ENCODE peak calls at places on chromosome 19, in eight cellular contexts. One of them, this sample, is unnamed.

GRCh38 chr19:2398735-2399305 is 28.6 kb downstream of the TIMM13 start:
- DNase-seq in heart right ventricle: no peak
- DNase-seq in upper lobe of right lung: no peak
- DNase-seq in uterus: no peak
- DNase-seq in AG04450: no peak
- DNase-seq in PC-3: no peak
- DNase-seq in hepatocyte: no peak
- DNase-seq in lower lobe of right lung: no peak
- DNase-seq in this sample: no peak

GRCh38 chr19:58577581-58578429 is 4.7 kb upstream of the MZF1 start:
- DNase-seq in heart right ventricle: no peak
- DNase-seq in upper lobe of right lung: peak; percentile 48
- DNase-seq in uterus: no peak
- DNase-seq in AG04450: no peak
- DNase-seq in PC-3: no peak
- DNase-seq in hepatocyte: no peak
- DNase-seq in lower lobe of right lung: no peak
- DNase-seq in this sample: no peak

GRCh38 chr19:33143897-33144405 is 12.0 kb downstream of the WDR88 start:
- DNase-seq in heart right ventricle: peak; percentile 53
- DNase-seq in upper lobe of right lung: peak; percentile 72
- DNase-seq in uterus: peak; percentile 50
- DNase-seq in AG04450: peak; percentile 6
- DNase-seq in PC-3: peak; percentile 62
- DNase-seq in hepatocyte: peak; percentile 77
- DNase-seq in lower lobe of right lung: peak; percentile 72
- DNase-seq in this sample: peak; percentile 61

GRCh38 chr19:33500586-33500985 is 21.0 kb downstream of the PEPD start:
- DNase-seq in heart right ventricle: no peak
- DNase-seq in upper lobe of right lung: no peak
- DNase-seq in uterus: no peak
- DNase-seq in AG04450: no peak
- DNase-seq in PC-3: no peak
- DNase-seq in hepatocyte: no peak
- DNase-seq in lower lobe of right lung: peak; percentile 27
- DNase-seq in this sample: no peak

GRCh38 chr19:45492627-45493470 is 4.0 kb downstream of the RTN2 start:
- DNase-seq in heart right ventricle: peak; percentile 65
- DNase-seq in upper lobe of right lung: peak; percentile 72
- DNase-seq in uterus: no peak
- DNase-seq in AG04450: no peak
- DNase-seq in PC-3: peak; percentile 65
- DNase-seq in hepatocyte: peak; percentile 58
- DNase-seq in lower lobe of right lung: no peak
- DNase-seq in this sample: peak; percentile 56

GRCh38 chr19:51751655-51752054 is at the start of gene FPR1:
- DNase-seq in heart right ventricle: no peak
- DNase-seq in upper lobe of right lung: no peak
- DNase-seq in uterus: no peak
- DNase-seq in AG04450: no peak
- DNase-seq in PC-3: peak; percentile 60
- DNase-seq in hepatocyte: no peak
- DNase-seq in lower lobe of right lung: no peak
- DNase-seq in this sample: no peak

GRCh38 chr19:1580382-1580781 is 12.3 kb upstream of the MEX3D start:
- DNase-seq in heart right ventricle: no peak
- DNase-seq in upper lobe of right lung: no peak
- DNase-seq in uterus: no peak
- DNase-seq in AG04450: no peak
- DNase-seq in PC-3: no peak
- DNase-seq in hepatocyte: no peak
- DNase-seq in lower lobe of right lung: no peak
- DNase-seq in this sample: no peak

GRCh38 chr19:5870986-5871394 is 650 bp upstream of the FUT5 start:
- DNase-seq in heart right ventricle: no peak
- DNase-seq in upper lobe of right lung: no peak
- DNase-seq in uterus: no peak
- DNase-seq in AG04450: no peak
- DNase-seq in PC-3: no peak
- DNase-seq in hepatocyte: no peak
- DNase-seq in lower lobe of right lung: no peak
- DNase-seq in this sample: no peak

GRCh38 chr19:29293736-29294342 is 80.9 kb upstream of the UQCRFS1 start:
- DNase-seq in heart right ventricle: no peak
- DNase-seq in upper lobe of right lung: peak; percentile 49
- DNase-seq in uterus: no peak
- DNase-seq in AG04450: no peak
- DNase-seq in PC-3: no peak
- DNase-seq in hepatocyte: no peak
- DNase-seq in lower lobe of right lung: no peak
- DNase-seq in this sample: no peak

GRCh38 chr19:32876919-32877285 is 7.3 kb upstream of the SLC7A9 start:
- DNase-seq in heart right ventricle: no peak
- DNase-seq in upper lobe of right lung: peak; percentile 19
- DNase-seq in uterus: no peak
- DNase-seq in AG04450: no peak
- DNase-seq in PC-3: peak; percentile 83
- DNase-seq in hepatocyte: peak; percentile 72
- DNase-seq in lower lobe of right lung: no peak
- DNase-seq in this sample: peak; percentile 42

GRCh38 chr19:1676351-1677266 is 24.2 kb upstream of the TCF3 start:
- DNase-seq in heart right ventricle: no peak
- DNase-seq in upper lobe of right lung: no peak
- DNase-seq in uterus: no peak
- DNase-seq in AG04450: no peak
- DNase-seq in PC-3: no peak
- DNase-seq in hepatocyte: no peak
- DNase-seq in lower lobe of right lung: no peak
- DNase-seq in this sample: no peak

GRCh38 chr19:43651758-43652545 is 12.3 kb upstream of the CADM4 start:
- DNase-seq in heart right ventricle: peak; percentile 35
- DNase-seq in upper lobe of right lung: no peak
- DNase-seq in uterus: peak; percentile 42
- DNase-seq in AG04450: peak; percentile 27
- DNase-seq in PC-3: peak; percentile 59
- DNase-seq in hepatocyte: peak; percentile 78
- DNase-seq in lower lobe of right lung: no peak
- DNase-seq in this sample: peak; percentile 76

GRCh38 chr19:18856385-18857126 is 24.8 kb downstream of the UPF1 start:
- DNase-seq in heart right ventricle: no peak
- DNase-seq in upper lobe of right lung: no peak
- DNase-seq in uterus: no peak
- DNase-seq in AG04450: no peak
- DNase-seq in PC-3: peak; percentile 30
- DNase-seq in hepatocyte: peak; percentile 55
- DNase-seq in lower lobe of right lung: no peak
- DNase-seq in this sample: no peak

GRCh38 chr19:16608290-16608704 is 19.7 kb downstream of the MED26 start:
- DNase-seq in heart right ventricle: no peak
- DNase-seq in upper lobe of right lung: no peak
- DNase-seq in uterus: peak; percentile 93
- DNase-seq in AG04450: peak; percentile 56
- DNase-seq in PC-3: peak; percentile 61
- DNase-seq in hepatocyte: peak; percentile 56
- DNase-seq in lower lobe of right lung: no peak
- DNase-seq in this sample: no peak

GRCh38 chr19:53595510-53595867 is 36.3 kb upstream of the DPRX start:
- DNase-seq in heart right ventricle: no peak
- DNase-seq in upper lobe of right lung: no peak
- DNase-seq in uterus: no peak
- DNase-seq in AG04450: no peak
- DNase-seq in PC-3: no peak
- DNase-seq in hepatocyte: no peak
- DNase-seq in lower lobe of right lung: no peak
- DNase-seq in this sample: no peak

GRCh38 chr19:306151-306900 is 15.1 kb upstream of the PLPP2 start:
- DNase-seq in heart right ventricle: no peak
- DNase-seq in upper lobe of right lung: peak; percentile 59
- DNase-seq in uterus: no peak
- DNase-seq in AG04450: no peak
- DNase-seq in PC-3: no peak
- DNase-seq in hepatocyte: no peak
- DNase-seq in lower lobe of right lung: no peak
- DNase-seq in this sample: peak; percentile 37

GRCh38 chr19:46924874-46925547 is 64.2 kb downstream of the ARHGAP35 start:
- DNase-seq in heart right ventricle: no peak
- DNase-seq in upper lobe of right lung: no peak
- DNase-seq in uterus: peak; percentile 43
- DNase-seq in AG04450: no peak
- DNase-seq in PC-3: peak; percentile 94
- DNase-seq in hepatocyte: peak; percentile 57
- DNase-seq in lower lobe of right lung: no peak
- DNase-seq in this sample: peak; percentile 49

GRCh38 chr19:29263305-29264080 is 50.5 kb upstream of the UQCRFS1 start:
- DNase-seq in heart right ventricle: no peak
- DNase-seq in upper lobe of right lung: no peak
- DNase-seq in uterus: no peak
- DNase-seq in AG04450: no peak
- DNase-seq in PC-3: peak; percentile 35
- DNase-seq in hepatocyte: peak; percentile 64
- DNase-seq in lower lobe of right lung: no peak
- DNase-seq in this sample: peak; percentile 53

GRCh38 chr19:412356-413355 is 3.7 kb upstream of the C2CD4C start:
- DNase-seq in heart right ventricle: no peak
- DNase-seq in upper lobe of right lung: peak; percentile 59
- DNase-seq in uterus: no peak
- DNase-seq in AG04450: no peak
- DNase-seq in PC-3: no peak
- DNase-seq in hepatocyte: peak; percentile 67
- DNase-seq in lower lobe of right lung: peak; percentile 36
- DNase-seq in this sample: no peak

GRCh38 chr19:35703343-35703742 is 1.0 kb upstream of the ZBTB32 start:
- DNase-seq in heart right ventricle: no peak
- DNase-seq in upper lobe of right lung: no peak
- DNase-seq in uterus: no peak
- DNase-seq in AG04450: no peak
- DNase-seq in PC-3: no peak
- DNase-seq in hepatocyte: no peak
- DNase-seq in lower lobe of right lung: no peak
- DNase-seq in this sample: no peak

GRCh38 chr19:12689012-12689411 is 1.2 kb downstream of the GNG14 start:
- DNase-seq in heart right ventricle: no peak
- DNase-seq in upper lobe of right lung: peak; percentile 52
- DNase-seq in uterus: no peak
- DNase-seq in AG04450: no peak
- DNase-seq in PC-3: no peak
- DNase-seq in hepatocyte: no peak
- DNase-seq in lower lobe of right lung: no peak
- DNase-seq in this sample: no peak

GRCh38 chr19:19602713-19603320 is 15.7 kb downstream of the PBX4 start:
- DNase-seq in heart right ventricle: no peak
- DNase-seq in upper lobe of right lung: no peak
- DNase-seq in uterus: no peak
- DNase-seq in AG04450: no peak
- DNase-seq in PC-3: no peak
- DNase-seq in hepatocyte: no peak
- DNase-seq in lower lobe of right lung: no peak
- DNase-seq in this sample: no peak

GRCh38 chr19:42325308-42325895 is at the start of gene MEGF8:
- DNase-seq in heart right ventricle: peak; percentile 98
- DNase-seq in upper lobe of right lung: peak; percentile 99
- DNase-seq in uterus: peak; percentile 98
- DNase-seq in AG04450: peak; percentile 98
- DNase-seq in PC-3: peak; percentile 98
- DNase-seq in hepatocyte: peak; percentile 99
- DNase-seq in lower lobe of right lung: peak; percentile 97
- DNase-seq in this sample: peak; percentile 98
- TF ChIP-seq CTCF in heart right ventricle: peak; percentile 70
- TF ChIP-seq CTCF in upper lobe of right lung: peak; percentile 87
- TF ChIP-seq CTCF in uterus: peak; percentile 87
- TF ChIP-seq CTCF in AG04450: peak; percentile 97
- TF ChIP-seq CTCF in PC-3: no peak
- TF ChIP-seq CTCF in hepatocyte: peak; percentile 96
- TF ChIP-seq CTCF in lower lobe of right lung: peak; percentile 86
- TF ChIP-seq CTCF in this sample: peak; percentile 85

GRCh38 chr19:40809358-40810086 is 10.5 kb downstream of the EGLN2 start:
- DNase-seq in heart right ventricle: no peak
- DNase-seq in upper lobe of right lung: peak; percentile 65
- DNase-seq in uterus: peak; percentile 36
- DNase-seq in AG04450: no peak
- DNase-seq in PC-3: no peak
- DNase-seq in hepatocyte: no peak
- DNase-seq in lower lobe of right lung: no peak
- DNase-seq in this sample: no peak
- H3K4me3 ChIP-seq in heart right ventricle: peak overlapping the region; percentile 57
- H3K4me3 ChIP-seq in upper lobe of right lung: peak overlapping the region; percentile 50
- H3K4me3 ChIP-seq in uterus: no peak overlapping the region
- H3K4me3 ChIP-seq in AG04450: no peak overlapping the region
- H3K4me3 ChIP-seq in PC-3: no peak overlapping the region
- H3K4me3 ChIP-seq in hepatocyte: no peak overlapping the region
- H3K4me3 ChIP-seq in lower lobe of right lung: peak overlapping the region; percentile 56
- H3K4me3 ChIP-seq in this sample: no peak overlapping the region

DNA sequence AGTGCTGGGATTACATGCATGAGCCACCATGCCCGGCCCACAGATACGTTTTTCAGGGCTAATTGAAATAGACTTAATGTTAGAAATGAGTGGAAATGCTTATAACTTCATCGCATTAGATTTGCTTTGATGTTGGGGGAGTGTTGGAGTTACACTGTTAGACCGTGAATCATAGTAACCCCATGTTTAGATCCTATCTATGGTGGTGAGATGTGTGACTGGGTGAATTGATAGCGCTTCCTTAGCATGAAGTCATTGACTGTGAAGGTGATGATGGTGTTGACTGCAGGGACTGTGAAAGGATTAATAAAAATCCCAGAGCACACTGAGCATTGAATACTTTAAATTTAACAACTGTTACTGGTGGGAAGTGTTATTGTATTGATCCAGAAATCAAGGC is 1.7 kb downstream of the ZNF264 start:
- DNase-seq in heart right ventricle: no peak
- DNase-seq in upper lobe of right lung: no peak
- DNase-seq in uterus: no peak
- DNase-seq in AG04450: no peak
- DNase-seq in PC-3: no peak
- DNase-seq in hepatocyte: no peak
- DNase-seq in lower lobe of right lung: no peak
- DNase-seq in this sample: no peak
- H3K9me3 ChIP-seq in heart right ventricle: peaks cover 23% of the 10 kb centered on the region
- H3K9me3 ChIP-seq in upper lobe of right lung: no peaks in the 10 kb centered on the region
- H3K9me3 ChIP-seq in uterus: no peaks in the 10 kb centered on the region
- H3K9me3 ChIP-seq in AG04450: peaks cover 12% of the 10 kb centered on the region
- H3K9me3 ChIP-seq in PC-3: no peaks in the 10 kb centered on the region
- H3K9me3 ChIP-seq in hepatocyte: no peaks in the 10 kb centered on the region
- H3K9me3 ChIP-seq in lower lobe of right lung: peaks cover 4% of the 10 kb centered on the region
- H3K9me3 ChIP-seq in this sample: peaks cover 15% of the 10 kb centered on the region

GRCh38 chr19:30969586-30969985 is 379.6 kb downstream of the TSHZ3 start:
- DNase-seq in heart right ventricle: no peak
- DNase-seq in upper lobe of right lung: no peak
- DNase-seq in uterus: no peak
- DNase-seq in AG04450: no peak
- DNase-seq in PC-3: no peak
- DNase-seq in hepatocyte: no peak
- DNase-seq in lower lobe of right lung: no peak
- DNase-seq in this sample: no peak

GRCh38 chr19:30968841-30969399 is 380.3 kb downstream of the TSHZ3 start:
- DNase-seq in heart right ventricle: no peak
- DNase-seq in upper lobe of right lung: no peak
- DNase-seq in uterus: no peak
- DNase-seq in AG04450: no peak
- DNase-seq in PC-3: no peak
- DNase-seq in hepatocyte: no peak
- DNase-seq in lower lobe of right lung: no peak
- DNase-seq in this sample: no peak

GRCh38 chr19:30968210-30968609 is 381.0 kb downstream of the TSHZ3 start:
- DNase-seq in heart right ventricle: no peak
- DNase-seq in upper lobe of right lung: no peak
- DNase-seq in uterus: no peak
- DNase-seq in AG04450: no peak
- DNase-seq in PC-3: no peak
- DNase-seq in hepatocyte: no peak
- DNase-seq in lower lobe of right lung: no peak
- DNase-seq in this sample: peak; percentile 32
- TF ChIP-seq CTCF in heart right ventricle: no peak
- TF ChIP-seq CTCF in upper lobe of right lung: no peak
- TF ChIP-seq CTCF in uterus: no peak
- TF ChIP-seq CTCF in AG04450: peak; percentile 27
- TF ChIP-seq CTCF in PC-3: no peak
- TF ChIP-seq CTCF in hepatocyte: no peak
- TF ChIP-seq CTCF in lower lobe of right lung: no peak
- TF ChIP-seq CTCF in this sample: no peak

This sample was measured in mucosa of descending colon.